ENCODE peak calls at places on chromosomes 4 and X, in eight cellular contexts. One of them, this sample, is unnamed.

GRCh38 chr4:138163171-138163570 is 79.0 kb downstream of the SLC7A11 start:
- DNase-seq in AG04449: no peak
- DNase-seq in left lung: no peak
- DNase-seq in gastrocnemius medialis: no peak
- DNase-seq in fibroblast of the aortic adventitia: no peak
- DNase-seq in B cell: no peak
- DNase-seq in tibial artery: no peak
- DNase-seq in Peyer's patch: no peak
- DNase-seq in this sample: no peak

GRCh38 chrX:137916090-137916746 is 350.3 kb downstream of the ZIC3 start:
- DNase-seq in AG04449: no peak
- DNase-seq in left lung: no peak
- DNase-seq in gastrocnemius medialis: no peak
- DNase-seq in fibroblast of the aortic adventitia: no peak
- DNase-seq in B cell: no peak
- DNase-seq in tibial artery: no peak
- DNase-seq in Peyer's patch: no peak
- DNase-seq in this sample: no peak

GRCh38 chrX:20542072-20542471 is 275.4 kb upstream of the RPS6KA3 start:
- DNase-seq in AG04449: no peak
- DNase-seq in left lung: no peak
- DNase-seq in gastrocnemius medialis: no peak
- DNase-seq in fibroblast of the aortic adventitia: no peak
- DNase-seq in B cell: no peak
- DNase-seq in tibial artery: no peak
- DNase-seq in Peyer's patch: no peak
- DNase-seq in this sample: no peak

GRCh38 chr4:144633215-144633614 is 12.7 kb upstream of the HHIP start:
- DNase-seq in AG04449: no peak
- DNase-seq in left lung: no peak
- DNase-seq in gastrocnemius medialis: no peak
- DNase-seq in fibroblast of the aortic adventitia: no peak
- DNase-seq in B cell: no peak
- DNase-seq in tibial artery: no peak
- DNase-seq in Peyer's patch: no peak
- DNase-seq in this sample: no peak

GRCh38 chrX:50697691-50698090 is 116.3 kb downstream of the SHROOM4 start:
- DNase-seq in AG04449: no peak
- DNase-seq in left lung: no peak
- DNase-seq in gastrocnemius medialis: no peak
- DNase-seq in fibroblast of the aortic adventitia: peak; percentile 68
- DNase-seq in B cell: no peak
- DNase-seq in tibial artery: no peak
- DNase-seq in Peyer's patch: no peak
- DNase-seq in this sample: no peak

GRCh38 chr4:47221721-47222120 is 190.4 kb downstream of the GABRB1 start:
- DNase-seq in AG04449: no peak
- DNase-seq in left lung: no peak
- DNase-seq in gastrocnemius medialis: no peak
- DNase-seq in fibroblast of the aortic adventitia: peak; percentile 91
- DNase-seq in B cell: no peak
- DNase-seq in tibial artery: no peak
- DNase-seq in Peyer's patch: no peak
- DNase-seq in this sample: no peak

GRCh38 chr4:112085156-112086035 is 59.9 kb upstream of the FAM241A start:
- DNase-seq in AG04449: no peak
- DNase-seq in left lung: no peak
- DNase-seq in gastrocnemius medialis: no peak
- DNase-seq in fibroblast of the aortic adventitia: peak; percentile 68
- DNase-seq in B cell: no peak
- DNase-seq in tibial artery: no peak
- DNase-seq in Peyer's patch: no peak
- DNase-seq in this sample: no peak

GRCh38 chr4:123777297-123777859 is 380.8 kb downstream of the SPRY1 start:
- DNase-seq in AG04449: no peak
- DNase-seq in left lung: no peak
- DNase-seq in gastrocnemius medialis: peak; percentile 37
- DNase-seq in fibroblast of the aortic adventitia: peak; percentile 66
- DNase-seq in B cell: no peak
- DNase-seq in tibial artery: no peak
- DNase-seq in Peyer's patch: no peak
- DNase-seq in this sample: no peak

GRCh38 chr4:14772388-14772787 is 229.9 kb upstream of the CPEB2 start:
- DNase-seq in AG04449: no peak
- DNase-seq in left lung: no peak
- DNase-seq in gastrocnemius medialis: no peak
- DNase-seq in fibroblast of the aortic adventitia: no peak
- DNase-seq in B cell: no peak
- DNase-seq in tibial artery: no peak
- DNase-seq in Peyer's patch: no peak
- DNase-seq in this sample: no peak

GRCh38 chrX:151896734-151897474 is 15.8 kb upstream of the MAGEA4 start:
- DNase-seq in AG04449: peak; percentile 17
- DNase-seq in left lung: no peak
- DNase-seq in gastrocnemius medialis: no peak
- DNase-seq in fibroblast of the aortic adventitia: peak; percentile 78
- DNase-seq in B cell: no peak
- DNase-seq in tibial artery: no peak
- DNase-seq in Peyer's patch: no peak
- DNase-seq in this sample: no peak

GRCh38 chr4:19346636-19347035 is 905.1 kb upstream of the SLIT2 start:
- DNase-seq in AG04449: peak; percentile 23
- DNase-seq in left lung: no peak
- DNase-seq in gastrocnemius medialis: no peak
- DNase-seq in fibroblast of the aortic adventitia: no peak
- DNase-seq in B cell: no peak
- DNase-seq in tibial artery: no peak
- DNase-seq in Peyer's patch: no peak
- DNase-seq in this sample: no peak

GRCh38 chrX:104172121-104172520 is 5.9 kb downstream of the FAM199X start:
- DNase-seq in AG04449: no peak
- DNase-seq in left lung: no peak
- DNase-seq in gastrocnemius medialis: no peak
- DNase-seq in fibroblast of the aortic adventitia: no peak
- DNase-seq in B cell: no peak
- DNase-seq in tibial artery: no peak
- DNase-seq in Peyer's patch: no peak
- DNase-seq in this sample: no peak

GRCh38 chrX:46713672-46714487 is 45.0 kb downstream of the SLC9A7 start:
- DNase-seq in AG04449: no peak
- DNase-seq in left lung: no peak
- DNase-seq in gastrocnemius medialis: no peak
- DNase-seq in fibroblast of the aortic adventitia: peak; percentile 54
- DNase-seq in B cell: peak; percentile 26
- DNase-seq in tibial artery: no peak
- DNase-seq in Peyer's patch: no peak
- DNase-seq in this sample: no peak

GRCh38 chrX:69179380-69179911 is 14.2 kb upstream of the PJA1 start:
- DNase-seq in AG04449: no peak
- DNase-seq in left lung: no peak
- DNase-seq in gastrocnemius medialis: no peak
- DNase-seq in fibroblast of the aortic adventitia: no peak
- DNase-seq in B cell: no peak
- DNase-seq in tibial artery: no peak
- DNase-seq in Peyer's patch: no peak
- DNase-seq in this sample: no peak

GRCh38 chr4:121227254-121227867 is 63.2 kb upstream of the TNIP3 start:
- DNase-seq in AG04449: no peak
- DNase-seq in left lung: no peak
- DNase-seq in gastrocnemius medialis: no peak
- DNase-seq in fibroblast of the aortic adventitia: no peak
- DNase-seq in B cell: no peak
- DNase-seq in tibial artery: no peak
- DNase-seq in Peyer's patch: no peak
- DNase-seq in this sample: no peak
- TF ChIP-seq CTCF in AG04449: no peak
- TF ChIP-seq CTCF in left lung: no peak
- TF ChIP-seq CTCF in gastrocnemius medialis: no peak
- TF ChIP-seq CTCF in fibroblast of the aortic adventitia: no peak
- TF ChIP-seq CTCF in B cell: no peak
- TF ChIP-seq CTCF in tibial artery: no peak
- TF ChIP-seq CTCF in Peyer's patch: peak; percentile 26
- TF ChIP-seq CTCF in this sample: no peak

GRCh38 chrX:2965965-2966364 is 36.8 kb upstream of the ARSD start:
- DNase-seq in AG04449: no peak
- DNase-seq in left lung: no peak
- DNase-seq in gastrocnemius medialis: no peak
- DNase-seq in fibroblast of the aortic adventitia: no peak
- DNase-seq in B cell: peak; percentile 4
- DNase-seq in tibial artery: no peak
- DNase-seq in Peyer's patch: no peak
- DNase-seq in this sample: no peak

GRCh38 chrX:2960861-2961515 is 31.8 kb upstream of the ARSD start:
- DNase-seq in AG04449: no peak
- DNase-seq in left lung: no peak
- DNase-seq in gastrocnemius medialis: no peak
- DNase-seq in fibroblast of the aortic adventitia: no peak
- DNase-seq in B cell: no peak
- DNase-seq in tibial artery: no peak
- DNase-seq in Peyer's patch: no peak
- DNase-seq in this sample: no peak

GRCh38 chrX:2958199-2958598 is 29.1 kb upstream of the ARSD start:
- DNase-seq in AG04449: no peak
- DNase-seq in left lung: no peak
- DNase-seq in gastrocnemius medialis: no peak
- DNase-seq in fibroblast of the aortic adventitia: no peak
- DNase-seq in B cell: no peak
- DNase-seq in tibial artery: no peak
- DNase-seq in Peyer's patch: no peak
- DNase-seq in this sample: no peak

GRCh38 chrX:2967012-2967411 is 37.9 kb upstream of the ARSD start:
- DNase-seq in AG04449: no peak
- DNase-seq in left lung: no peak
- DNase-seq in gastrocnemius medialis: no peak
- DNase-seq in fibroblast of the aortic adventitia: no peak
- DNase-seq in B cell: no peak
- DNase-seq in tibial artery: no peak
- DNase-seq in Peyer's patch: no peak
- DNase-seq in this sample: no peak

GRCh38 chrX:2962346-2962745 is 33.2 kb upstream of the ARSD start:
- DNase-seq in AG04449: no peak
- DNase-seq in left lung: no peak
- DNase-seq in gastrocnemius medialis: no peak
- DNase-seq in fibroblast of the aortic adventitia: no peak
- DNase-seq in B cell: no peak
- DNase-seq in tibial artery: no peak
- DNase-seq in Peyer's patch: no peak
- DNase-seq in this sample: no peak
- TF ChIP-seq CTCF in AG04449: no peak
- TF ChIP-seq CTCF in left lung: no peak
- TF ChIP-seq CTCF in gastrocnemius medialis: no peak
- TF ChIP-seq CTCF in fibroblast of the aortic adventitia: no peak
- TF ChIP-seq CTCF in B cell: no peak
- TF ChIP-seq CTCF in tibial artery: no peak
- TF ChIP-seq CTCF in Peyer's patch: no peak
- TF ChIP-seq CTCF in this sample: no peak

GRCh38 chr4:18022572-18023039 is 1.1 kb upstream of the LCORL start:
- DNase-seq in AG04449: no peak
- DNase-seq in left lung: no peak
- DNase-seq in gastrocnemius medialis: no peak
- DNase-seq in fibroblast of the aortic adventitia: peak; percentile 12
- DNase-seq in B cell: no peak
- DNase-seq in tibial artery: no peak
- DNase-seq in Peyer's patch: peak; percentile 47
- DNase-seq in this sample: no peak
- TF ChIP-seq CTCF in AG04449: no peak
- TF ChIP-seq CTCF in left lung: no peak
- TF ChIP-seq CTCF in gastrocnemius medialis: no peak
- TF ChIP-seq CTCF in fibroblast of the aortic adventitia: no peak
- TF ChIP-seq CTCF in B cell: no peak
- TF ChIP-seq CTCF in tibial artery: no peak
- TF ChIP-seq CTCF in Peyer's patch: no peak
- TF ChIP-seq CTCF in this sample: no peak

DNA sequence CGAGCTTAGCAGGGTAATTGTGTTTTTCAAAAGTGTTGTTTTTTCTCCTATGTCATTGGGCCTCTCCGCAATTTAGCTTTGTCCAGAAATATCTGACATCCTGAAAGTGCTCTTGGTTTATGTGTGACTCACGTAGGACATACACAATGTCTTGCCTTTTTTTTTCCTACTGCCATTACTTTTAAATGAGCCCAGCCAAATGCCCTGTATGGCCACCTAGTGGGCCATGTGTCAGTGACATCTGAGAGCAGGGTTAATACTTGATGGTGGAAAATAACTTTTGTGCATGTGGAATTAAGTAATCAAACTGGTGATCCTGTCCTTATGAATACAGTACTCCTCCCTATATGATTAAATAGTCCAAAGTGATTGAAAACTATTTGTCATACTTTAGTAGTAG is 1411.1 kb upstream of the TENM3 start:
- DNase-seq in AG04449: no peak
- DNase-seq in left lung: no peak
- DNase-seq in gastrocnemius medialis: no peak
- DNase-seq in fibroblast of the aortic adventitia: no peak
- DNase-seq in B cell: no peak
- DNase-seq in tibial artery: no peak
- DNase-seq in Peyer's patch: no peak
- DNase-seq in this sample: no peak
- TF ChIP-seq CTCF in AG04449: no peak
- TF ChIP-seq CTCF in left lung: no peak
- TF ChIP-seq CTCF in gastrocnemius medialis: no peak
- TF ChIP-seq CTCF in fibroblast of the aortic adventitia: no peak
- TF ChIP-seq CTCF in B cell: no peak
- TF ChIP-seq CTCF in tibial artery: no peak
- TF ChIP-seq CTCF in Peyer's patch: no peak
- TF ChIP-seq CTCF in this sample: no peak

DNA sequence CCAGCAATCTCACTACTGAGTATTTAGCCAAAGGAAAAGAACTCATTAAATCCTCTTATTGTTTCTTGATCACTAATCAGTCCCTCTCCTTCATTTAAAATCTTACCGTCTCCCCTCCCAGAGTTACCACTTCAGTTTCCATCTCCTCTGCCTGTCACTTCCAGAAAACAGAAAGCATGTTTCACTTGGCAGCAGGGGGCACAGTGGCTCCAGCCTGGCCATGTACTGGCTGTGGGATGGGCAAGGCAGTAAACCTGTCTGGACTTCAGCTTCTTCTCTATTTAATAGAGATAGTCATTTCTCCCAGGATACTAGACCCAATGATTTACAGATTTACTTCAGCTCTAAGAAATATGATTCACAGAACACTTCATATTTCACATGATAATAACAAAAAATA is 63.2 kb downstream of the CD40LG start:
- DNase-seq in AG04449: no peak
- DNase-seq in left lung: peak; percentile 37
- DNase-seq in gastrocnemius medialis: peak; percentile 54
- DNase-seq in fibroblast of the aortic adventitia: peak; percentile 49
- DNase-seq in B cell: peak; percentile 20
- DNase-seq in tibial artery: peak; percentile 28
- DNase-seq in Peyer's patch: peak; percentile 63
- DNase-seq in this sample: no peak
- TF ChIP-seq CTCF in AG04449: peak; percentile 50
- TF ChIP-seq CTCF in left lung: peak; percentile 19
- TF ChIP-seq CTCF in gastrocnemius medialis: peak; percentile 64
- TF ChIP-seq CTCF in fibroblast of the aortic adventitia: peak; percentile 48
- TF ChIP-seq CTCF in B cell: no peak
- TF ChIP-seq CTCF in tibial artery: peak; percentile 34
- TF ChIP-seq CTCF in Peyer's patch: peak; percentile 43
- TF ChIP-seq CTCF in this sample: no peak

DNA sequence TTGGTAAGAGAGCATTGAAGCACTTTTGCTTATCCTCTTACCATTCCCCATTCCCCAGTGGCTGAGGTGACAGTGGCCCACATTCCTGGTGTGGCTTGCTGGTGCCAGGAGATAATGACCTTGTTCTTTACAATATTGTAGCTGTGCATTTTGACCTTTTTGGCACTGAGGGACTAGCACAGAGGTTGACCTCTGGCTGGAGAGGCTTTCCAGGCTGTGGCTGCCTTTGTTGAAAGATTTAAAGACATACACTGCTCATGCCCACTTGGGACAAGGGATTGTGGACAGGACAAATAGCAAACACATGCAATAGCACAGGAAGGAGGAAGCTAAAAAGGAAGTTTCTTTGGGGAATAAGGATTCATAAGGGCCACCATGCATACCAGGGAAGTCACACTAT is 65.4 kb downstream of the ARHGEF9 start:
- DNase-seq in AG04449: no peak
- DNase-seq in left lung: no peak
- DNase-seq in gastrocnemius medialis: no peak
- DNase-seq in fibroblast of the aortic adventitia: no peak
- DNase-seq in B cell: no peak
- DNase-seq in tibial artery: no peak
- DNase-seq in Peyer's patch: no peak
- DNase-seq in this sample: no peak
- TF ChIP-seq CTCF in AG04449: no peak
- TF ChIP-seq CTCF in left lung: no peak
- TF ChIP-seq CTCF in gastrocnemius medialis: no peak
- TF ChIP-seq CTCF in fibroblast of the aortic adventitia: no peak
- TF ChIP-seq CTCF in B cell: no peak
- TF ChIP-seq CTCF in tibial artery: no peak
- TF ChIP-seq CTCF in Peyer's patch: no peak
- TF ChIP-seq CTCF in this sample: no peak

This sample was measured in natural killer cell.